ENCODE peak calls at places on chromosomes 3 and 15, in nine cellular contexts. W is astrocyte of the spinal cord, V is sigmoid colon, U is endothelial cell, P is endodermal cell, F is stomach, O is B cell, D is GM06990, A is heart right ventricle. L is an unnamed sample.

GRCh38 chr15:96331141-96331941 is 841 bp downstream of the NR2F2 start:
- DNase-seq in D (no peak), U (peak), P (peak), W (peak), A (no peak), F (no peak), O (no peak), V (peak), L (peak)

GRCh38 chr15:35958936-35959335 is 413.0 kb upstream of the DPH6 start:
- DNase-seq in U (no peak), W (no peak), P (no peak), V (no peak), F (no peak), O (no peak), D (no peak), A (no peak), L (no peak)

GRCh38 chr3:194574639-194575483 is 58.4 kb downstream of the TMEM44 start:
- DNase-seq in D (no peak), O (no peak), F (no peak), A (no peak), V (no peak), P (no peak), U (no peak), W (no peak), L (peak)

GRCh38 chr3:20352547-20353164 is 166.7 kb upstream of the SGO1 start:
- DNase-seq in W (peak), U (no peak), A (no peak), D (no peak), O (no peak), V (no peak), F (no peak), P (no peak), L (peak)

GRCh38 chr15:51181905-51182304 is 87.2 kb upstream of the TNFAIP8L3 start:
- DNase-seq in W (no peak), V (no peak), O (no peak), A (no peak), D (no peak), P (no peak), F (no peak), U (no peak), L (no peak)

GRCh38 chr15:43958894-43959330 is 132.1 kb downstream of the WDR76 start:
- DNase-seq in A (no peak), D (no peak), F (no peak), U (no peak), O (no peak), P (no peak), V (no peak), W (peak), L (no peak)

GRCh38 chr15:75732809-75733451 is 20.3 kb upstream of the CSPG4 start:
- DNase-seq in O (peak), D (peak), W (peak), F (peak), V (peak), U (peak), A (peak), P (peak), L (peak)

GRCh38 chr3:69460034-69460433 is 74.1 kb upstream of the FRMD4B start:
- DNase-seq in U (no peak), P (no peak), F (no peak), D (no peak), O (no peak), V (no peak), W (no peak), A (no peak), L (no peak)

GRCh38 chr3:189258261-189258660 is 86.5 kb downstream of the TPRG1 start:
- DNase-seq in A (no peak), O (no peak), P (peak), V (no peak), U (no peak), D (no peak), F (no peak), W (no peak), L (no peak)

GRCh38 chr3:13844911-13845310 is 35.0 kb downstream of the WNT7A start:
- DNase-seq in V (no peak), U (no peak), W (no peak), O (no peak), A (no peak), P (no peak), F (no peak), D (no peak), L (no peak)

GRCh38 chr15:86494475-86494874 is 414.8 kb downstream of the AGBL1 start:
- DNase-seq in O (no peak), P (no peak), V (no peak), D (no peak), F (no peak), W (no peak), U (no peak), A (no peak), L (no peak)

GRCh38 chr3:192253138-192253537 is 474.2 kb downstream of the FGF12 start:
- DNase-seq in D (no peak), W (no peak), U (no peak), F (no peak), V (no peak), P (no peak), A (no peak), O (no peak), L (no peak)

GRCh38 chr3:196141866-196142673 is 60.2 kb upstream of the TFRC start:
- DNase-seq in F (peak), V (no peak), P (peak), W (no peak), U (no peak), A (no peak), D (no peak), O (no peak), L (peak)

GRCh38 chr15:81117136-81117535 is 16.9 kb upstream of the CFAP161 start:
- DNase-seq in O (no peak), W (peak), D (no peak), A (no peak), U (no peak), P (no peak), V (no peak), F (no peak), L (peak)

GRCh38 chr15:99703603-99704443 is 29.4 kb downstream of the LYSMD4 start:
- DNase-seq in O (no peak), W (peak), P (no peak), F (no peak), V (no peak), A (peak), D (peak), U (peak), L (peak)

GRCh38 chr3:72892081-72892763 is 4.4 kb downstream of the GXYLT2 start:
- DNase-seq in F (no peak), D (no peak), A (no peak), W (peak), V (peak), U (no peak), P (no peak), O (no peak), L (peak)

GRCh38 chr3:174253940-174254339 is 605.2 kb upstream of the NAALADL2 start:
- DNase-seq in P (no peak), D (no peak), F (no peak), A (no peak), W (no peak), V (no peak), O (no peak), U (no peak), L (no peak)

GRCh38 chr3:127305499-127305898 is 17.7 kb upstream of the PRR20G start:
- DNase-seq in O (no peak), A (no peak), P (no peak), D (no peak), W (no peak), F (no peak), U (no peak), V (no peak), L (no peak)

GRCh38 chr3:45942051-45942825 is 1.0 kb upstream of the CXCR6 start:
- DNase-seq in W (no peak), F (peak), O (no peak), A (no peak), V (peak), U (no peak), D (no peak), P (no peak), L (no peak)

GRCh38 chr15:46354443-46354842 is 719.6 kb downstream of the SQOR start:
- DNase-seq in A (no peak), F (no peak), V (no peak), U (no peak), D (no peak), W (no peak), P (peak), O (no peak), L (no peak)

GRCh38 chr15:68732451-68732850 is 88.2 kb downstream of the ANP32A start:
- DNase-seq in W (no peak), O (no peak), A (no peak), P (no peak), D (no peak), V (peak), F (no peak), U (no peak), L (no peak)

GRCh38 chr3:113743006-113743639 is 2.9 kb downstream of the NAA50 start:
- DNase-seq in U (no peak), A (no peak), O (no peak), F (no peak), V (no peak), W (no peak), D (peak), P (no peak), L (peak)

GRCh38 chr3:51718547-51719412 is 11.9 kb downstream of the GRM2 start:
- DNase-seq in W (peak), D (no peak), P (peak), U (peak), V (peak), F (peak), A (peak), O (no peak), L (peak)

GRCh38 chr3:122958290-122958689 is 69.3 kb downstream of the SEMA5B start:
- DNase-seq in D (no peak), W (no peak), A (no peak), U (no peak), F (no peak), O (no peak), V (no peak), P (no peak), L (no peak)

GRCh38 chr3:142315083-142315482 is 89.7 kb upstream of the GK5 start:
- DNase-seq in F (no peak), O (no peak), U (no peak), P (no peak), D (no peak), V (no peak), A (no peak), W (peak), L (peak)

GRCh38 chr15:26841941-26842340 is 24.9 kb upstream of the GABRA5 start:
- DNase-seq in U (no peak), W (no peak), O (no peak), A (no peak), F (no peak), D (no peak), P (peak), V (no peak), L (no peak)

GRCh38 chr3:167350245-167350862 is 29.7 kb downstream of the ZBBX start:
- DNase-seq in W (peak), F (no peak), A (no peak), V (no peak), U (peak), D (peak), P (no peak), O (no peak), L (peak)

GRCh38 chr3:57949344-57949743 is 58.9 kb upstream of the FLNB start:
- DNase-seq in V (peak), D (no peak), F (no peak), U (no peak), W (no peak), A (no peak), O (no peak), P (no peak), L (no peak)
- TF ChIP-seq CTCF in V (no peak), D (no peak), F (no peak), U (no peak), W (no peak), A (no peak), O (no peak), P (no peak), L (no peak)

GRCh38 chr3:120182613-120183524 is 88.6 kb upstream of the GSK3B start:
- DNase-seq in D (no peak), F (no peak), A (peak), U (no peak), W (peak), V (no peak), O (no peak), P (no peak), L (peak)
- TF ChIP-seq CTCF in D (peak), F (peak), A (peak), U (no peak), W (peak), V (no peak), O (peak), P (peak), L (peak)

GRCh38 chr3:102741105-102741504 is 306.3 kb downstream of the ZPLD1 start:
- DNase-seq in D (no peak), F (no peak), U (no peak), P (peak), O (no peak), W (no peak), A (no peak), V (no peak), L (peak)
- TF ChIP-seq CTCF in D (peak), F (no peak), U (no peak), P (peak), O (no peak), W (no peak), A (no peak), V (no peak), L (peak)

DNA sequence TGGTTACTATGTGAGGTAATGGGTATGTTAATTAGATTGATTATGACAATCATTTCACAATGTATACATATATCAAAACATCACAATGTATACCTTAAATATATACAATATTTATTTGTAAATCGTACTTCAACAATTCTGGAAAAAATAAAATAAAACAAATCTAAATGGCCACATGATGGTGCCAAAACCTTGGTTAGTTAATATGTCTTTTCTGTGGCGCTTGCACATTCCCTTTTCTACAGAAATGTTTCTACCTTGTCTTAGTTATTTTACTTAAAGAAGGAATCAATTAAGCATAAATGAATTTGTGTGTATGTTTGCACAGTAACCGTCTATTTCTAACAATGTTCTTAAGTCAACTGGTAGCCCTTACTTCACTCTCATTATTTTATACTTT is 53.4 kb downstream of the OXSM start:
- DNase-seq in D (no peak), O (no peak), V (no peak), F (no peak), A (no peak), U (no peak), W (no peak), P (no peak), L (peak)
- TF ChIP-seq CTCF in D (no peak), O (no peak), V (peak), F (no peak), A (peak), U (no peak), W (no peak), P (peak), L (peak)

GRCh38 chr3:40913192-40913591 is 286.1 kb upstream of the CTNNB1 start:
- DNase-seq in O (no peak), A (no peak), D (no peak), V (no peak), U (no peak), W (no peak), P (no peak), F (no peak), L (no peak)

GRCh38 chr3:40912461-40912860 is 286.8 kb upstream of the CTNNB1 start:
- DNase-seq in F (no peak), O (no peak), W (no peak), U (no peak), V (no peak), A (no peak), P (no peak), D (no peak), L (no peak)

GRCh38 chr3:40913641-40914040 is 285.7 kb upstream of the CTNNB1 start:
- DNase-seq in O (no peak), P (no peak), U (no peak), D (no peak), V (no peak), F (no peak), A (no peak), W (no peak), L (no peak)

GRCh38 chr3:40915346-40915865 is 283.9 kb upstream of the CTNNB1 start:
- DNase-seq in U (no peak), W (no peak), F (no peak), A (no peak), P (no peak), D (no peak), O (no peak), V (no peak), L (no peak)

GRCh38 chr3:40914475-40914874 is 284.8 kb upstream of the CTNNB1 start:
- DNase-seq in P (no peak), V (no peak), F (no peak), O (no peak), D (no peak), A (no peak), W (no peak), U (no peak), L (no peak)
- TF ChIP-seq CTCF in P (no peak), V (no peak), F (no peak), O (no peak), D (no peak), A (no peak), W (no peak), U (no peak), L (no peak)

DNA sequence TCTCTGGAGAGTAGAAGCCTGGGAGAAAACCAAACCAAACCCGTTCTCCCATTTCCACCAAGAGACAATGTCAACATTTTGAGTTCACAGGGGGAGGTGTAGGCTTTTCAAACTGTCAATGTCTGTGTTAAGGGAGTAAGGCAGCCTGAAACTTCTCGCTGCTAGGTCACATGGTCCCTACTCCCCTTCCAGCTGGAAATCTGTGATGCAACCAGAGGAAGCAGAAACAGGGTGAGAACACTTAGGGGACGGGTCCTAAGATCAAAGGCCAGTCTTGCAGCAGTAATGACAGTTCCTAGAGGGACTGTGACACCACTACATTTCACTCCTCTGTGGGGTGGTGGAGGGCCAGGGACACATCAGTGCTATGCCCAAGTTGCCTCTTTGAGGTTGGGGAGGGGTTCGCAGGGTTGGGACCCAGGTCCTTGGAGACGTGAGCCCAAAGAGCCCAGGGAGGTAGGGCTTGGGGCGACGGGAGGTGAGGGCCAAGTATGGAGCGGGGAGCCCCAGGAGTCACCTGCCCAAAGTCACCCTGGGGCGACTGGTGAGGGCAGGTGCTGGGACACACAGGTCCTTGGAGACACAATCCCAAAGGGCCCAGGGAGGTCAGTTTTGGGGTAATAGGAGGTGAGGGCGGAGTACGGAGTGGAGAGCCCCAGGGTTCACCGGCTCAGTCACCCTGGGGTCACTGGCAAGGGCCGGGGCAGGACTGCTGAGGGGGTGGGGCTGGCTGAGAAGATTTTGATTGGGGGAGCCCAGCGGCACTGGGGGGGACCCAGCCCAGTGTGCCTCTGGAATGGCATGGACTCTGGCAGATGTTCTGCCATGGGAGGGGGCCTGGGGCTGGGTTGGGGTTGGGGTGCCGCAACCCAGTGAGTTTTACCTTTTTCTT is 582 bp downstream of the GOLGA6L2 start:
- DNase-seq in O (no peak), U (no peak), P (no peak), A (no peak), W (no peak), F (no peak), V (no peak), D (no peak), L (no peak)
- TF ChIP-seq CTCF in O (no peak), U (no peak), P (no peak), A (no peak), W (no peak), F (no peak), V (no peak), D (no peak), L (no peak)

GRCh38 chr15:33699691-33700447 is 268.4 kb upstream of the CHRM5 start:
- DNase-seq in U (peak), V (no peak), O (no peak), A (no peak), F (no peak), D (no peak), W (no peak), P (peak), L (peak)
- TF ChIP-seq CTCF in U (peak), V (no peak), O (no peak), A (no peak), F (no peak), D (no peak), W (peak), P (peak), L (peak)

GRCh38 chr15:25136119-25136518 is 181.3 kb downstream of the SNRPN start:
- DNase-seq in F (no peak), W (no peak), V (no peak), U (peak), P (peak), O (no peak), D (no peak), A (no peak), L (no peak)

GRCh38 chr15:25137013-25137412 is 182.2 kb downstream of the SNRPN start:
- DNase-seq in F (no peak), D (no peak), V (no peak), A (no peak), O (no peak), P (no peak), W (no peak), U (no peak), L (no peak)

GRCh38 chr15:25133804-25134203 is 179.0 kb downstream of the SNRPN start:
- DNase-seq in O (no peak), P (no peak), F (no peak), D (no peak), V (no peak), U (no peak), A (no peak), W (no peak), L (no peak)

DNA sequence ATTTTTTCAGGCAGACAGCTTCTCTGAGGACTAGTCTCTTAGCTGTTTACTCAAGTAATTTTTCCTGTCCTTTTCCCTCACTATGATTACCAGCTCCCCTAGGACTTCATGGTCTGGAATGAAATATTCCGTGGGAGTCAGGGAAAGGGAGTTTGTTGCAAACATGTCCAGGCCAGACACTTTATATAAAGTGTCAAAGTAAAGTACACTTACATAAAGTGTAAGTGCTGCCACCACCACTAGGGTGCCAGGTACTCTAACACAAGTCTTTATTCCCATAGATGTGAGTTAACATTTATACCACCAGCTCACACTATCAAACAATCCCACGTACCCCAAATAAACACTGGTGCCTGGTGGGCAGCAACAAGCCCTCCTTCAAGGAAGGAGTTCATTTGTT is 179.8 kb downstream of the SNRPN start:
- DNase-seq in P (no peak), D (no peak), O (no peak), W (peak), V (no peak), A (no peak), U (no peak), F (no peak), L (no peak)
- TF ChIP-seq CTCF in P (peak), D (no peak), O (no peak), W (no peak), V (no peak), A (peak), U (peak), F (no peak), L (no peak)

GRCh38 chr15:32042269-32042996 is 12.1 kb downstream of the CHRNA7 start:
- DNase-seq in W (no peak), F (no peak), P (no peak), U (no peak), O (no peak), D (no peak), A (no peak), V (no peak), L (peak)
- TF ChIP-seq CTCF in W (no peak), F (peak), P (peak), U (no peak), O (no peak), D (no peak), A (no peak), V (no peak), L (no peak)

GRCh38 chr3:58577269-58577821 is at the start of gene FAM107A:
- DNase-seq in P (peak), O (no peak), A (peak), W (peak), D (no peak), F (peak), V (peak), U (peak), L (no peak)
- TF ChIP-seq CTCF in P (peak), O (no peak), A (no peak), W (peak), D (no peak), F (peak), V (no peak), U (no peak), L (no peak)